ENCODE peak calls at places on chromosomes 12 and 14, in nine cellular contexts. E is iPS DF 6.9, Q is OCI-LY7, A is epithelial cell of proximal tubule, R is spleen, C is NAMALWA, B is GOT3, K is fibroblast of the conjunctiva, J is ovary. X is an unnamed sample.

GRCh38 chr12:101795013-101795412 is 35.7 kb downstream of the GNPTAB start:
- DNase-seq in B (no peak), C (no peak), K (no peak), R (no peak), J (no peak), Q (no peak), A (no peak), E (no peak), X (no peak)

GRCh38 chr12:94561943-94562411 is 88.4 kb downstream of the TMCC3 start:
- DNase-seq in K (no peak), A (no peak), R (no peak), Q (peak; percentile 40), C (peak; percentile 81), E (no peak), J (no peak), B (no peak), X (no peak)

GRCh38 chr14:72049462-72049861 is 117.2 kb downstream of the RGS6 start:
- DNase-seq in Q (no peak), C (no peak), A (no peak), K (no peak), J (no peak), B (no peak), E (no peak), R (no peak), X (no peak)

GRCh38 chr12:8461426-8461825 is 5.7 kb downstream of the CLEC6A start:
- DNase-seq in A (no peak), Q (no peak), R (no peak), E (no peak), J (no peak), B (no peak), K (no peak), C (no peak), X (no peak)

GRCh38 chr12:132286912-132287311 is 42.5 kb downstream of the GALNT9 start:
- DNase-seq in A (no peak), B (no peak), J (peak; percentile 18), R (peak; percentile 32), E (no peak), Q (no peak), C (no peak), K (no peak), X (no peak)

GRCh38 chr14:22549981-22550670 is 38.9 kb downstream of the DAD1 start:
- DNase-seq in E (no peak), B (no peak), J (no peak), C (peak; percentile 31), A (no peak), Q (peak; percentile 70), K (no peak), R (no peak), X (no peak)

GRCh38 chr12:129827102-129827873 is 76.5 kb downstream of the TMEM132D start:
- DNase-seq in E (no peak), A (no peak), J (no peak), Q (no peak), C (no peak), R (no peak), K (no peak), B (no peak), X (no peak)

GRCh38 chr12:109432842-109433304 is 44.2 kb downstream of the KCTD10 start:
- DNase-seq in Q (peak; percentile 74), C (peak; percentile 78), R (peak; percentile 94), J (peak; percentile 81), E (peak; percentile 87), K (peak; percentile 77), B (peak; percentile 3), A (peak; percentile 29), X (peak; percentile 88)

GRCh38 chr14:82080319-82080718 is 546.7 kb upstream of the SEL1L start:
- DNase-seq in A (no peak), E (peak; percentile 58), J (no peak), C (no peak), K (no peak), B (no peak), Q (no peak), R (no peak), X (no peak)

GRCh38 chr12:115351513-115352077 is 667.6 kb upstream of the TBX3 start:
- DNase-seq in Q (no peak), J (no peak), R (no peak), B (no peak), C (no peak), K (peak; percentile 59), A (no peak), E (no peak), X (no peak)

GRCh38 chr14:96001866-96002510 is 37.2 kb upstream of the C14orf132 start:
- DNase-seq in C (no peak), E (no peak), R (no peak), A (no peak), K (no peak), J (no peak), B (no peak), Q (no peak), X (no peak)

GRCh38 chr14:74634964-74635363 is 22.9 kb upstream of the LTBP2 start:
- DNase-seq in Q (no peak), B (no peak), J (no peak), R (peak; percentile 32), K (no peak), A (no peak), C (no peak), E (no peak), X (no peak)

GRCh38 chr12:75970310-75970709 is 61.3 kb downstream of the PHLDA1 start:
- DNase-seq in A (no peak), K (no peak), J (no peak), R (no peak), Q (no peak), E (no peak), C (no peak), B (no peak), X (no peak)

GRCh38 chr14:59342516-59343484 is 122.4 kb downstream of the GPR135 start:
- DNase-seq in K (no peak), R (no peak), Q (no peak), A (no peak), C (no peak), J (no peak), B (no peak), E (no peak), X (no peak)

GRCh38 chr14:68367444-68368014 is 425.3 kb downstream of the ZFP36L1 start:
- DNase-seq in Q (no peak), A (no peak), J (no peak), C (peak; percentile 2), R (no peak), K (no peak), E (no peak), B (no peak), X (no peak)

GRCh38 chr12:802242-802995 is 50.0 kb downstream of the WNK1 start:
- DNase-seq in E (no peak), C (no peak), J (no peak), R (no peak), B (no peak), A (no peak), K (no peak), Q (no peak), X (no peak)

GRCh38 chr14:91774138-91775096 is 42.5 kb upstream of the CATSPERB start:
- DNase-seq in K (no peak), B (no peak), E (no peak), Q (no peak), A (no peak), J (no peak), C (peak; percentile 23), R (no peak), X (no peak)

GRCh38 chr14:103315368-103315911 is 18.6 kb upstream of the EIF5 start:
- DNase-seq in K (no peak), R (no peak), B (no peak), A (no peak), E (no peak), C (no peak), J (peak; percentile 62), Q (no peak), X (no peak)

GRCh38 chr12:109047081-109047805 is 5.1 kb upstream of the USP30 start:
- DNase-seq in C (no peak), A (no peak), E (no peak), K (no peak), J (no peak), R (no peak), B (no peak), Q (no peak), X (no peak)

GRCh38 chr12:58481811-58482210 is 438.5 kb downstream of the LRIG3 start:
- DNase-seq in B (no peak), E (no peak), R (no peak), C (no peak), A (no peak), K (no peak), J (no peak), Q (no peak), X (no peak)

GRCh38 chr14:74239848-74240793 is 872 bp downstream of the VSX2 start:
- DNase-seq in R (no peak), J (no peak), C (no peak), B (no peak), Q (no peak), K (no peak), A (no peak), E (no peak), X (no peak)

GRCh38 chr12:9253464-9253863 is 45.3 kb upstream of the PZP start:
- DNase-seq in R (no peak), J (no peak), C (no peak), E (no peak), K (no peak), Q (no peak), A (no peak), B (no peak), X (no peak)

GRCh38 chr12:958449-959123 is 9.1 kb upstream of the RAD52 start:
- DNase-seq in K (no peak), R (no peak), J (no peak), C (no peak), B (no peak), A (no peak), E (no peak), Q (peak; percentile 49), X (no peak)

GRCh38 chr12:31518680-31519227 is 72.2 kb downstream of the DENND5B start:
- DNase-seq in B (peak; percentile 32), J (peak; percentile 61), K (peak; percentile 97), Q (peak; percentile 33), R (no peak), C (peak; percentile 38), A (peak; percentile 87), E (no peak), X (no peak)

X was measured in cardiac septum.